ENCODE peak calls at places on chromosome 7, in five cellular contexts. O is glutamatergic neuron, E is AG09319, P is heart left ventricle, I is neural crest cell. Q is an unnamed sample.

GRCh38 chr7:121167971-121168370 is 160.8 kb upstream of the WNT16 start:
- DNase-seq in P (no peak), O (no peak), E (no peak), I (no peak), Q (no peak)

GRCh38 chr7:10706875-10707493 is 266.7 kb upstream of the PHF14 start:
- DNase-seq in I (no peak), E (no peak), P (no peak), O (no peak), Q (no peak)

GRCh38 chr7:82572195-82572880 is 128.8 kb upstream of the CACNA2D1 start:
- DNase-seq in E (peak), P (peak), O (peak), I (peak), Q (peak)

GRCh38 chr7:78578701-78579100 is 780.1 kb downstream of the PHTF2 start:
- DNase-seq in P (no peak), O (peak), I (no peak), E (no peak), Q (no peak)

GRCh38 chr7:156903232-156903909 is 10.4 kb upstream of the LMBR1 start:
- DNase-seq in P (peak), O (no peak), E (no peak), I (no peak), Q (no peak)

GRCh38 chr7:107154826-107155225 is 14.0 kb upstream of the HBP1 start:
- DNase-seq in I (no peak), O (no peak), E (no peak), P (no peak), Q (no peak)

GRCh38 chr7:76142861-76143260 is 58.8 kb upstream of the SRRM3 start:
- DNase-seq in I (no peak), P (no peak), E (no peak), O (no peak), Q (peak)

GRCh38 chr7:113370910-113371309 is 252.6 kb upstream of the SMIM30 start:
- DNase-seq in O (no peak), P (no peak), E (peak), I (no peak), Q (no peak)

GRCh38 chr7:111329367-111330234 is 232.7 kb downstream of the IMMP2L start:
- DNase-seq in O (no peak), I (no peak), P (no peak), E (no peak), Q (no peak)

GRCh38 chr7:2306688-2307087 is 7.6 kb downstream of the SNX8 start:
- DNase-seq in P (no peak), O (no peak), I (no peak), E (no peak), Q (no peak)

GRCh38 chr7:155531686-155532085 is 14.7 kb downstream of the CNPY1 start:
- DNase-seq in E (no peak), I (no peak), P (no peak), O (no peak), Q (no peak)

GRCh38 chr7:17136156-17136555 is 162.3 kb upstream of the AHR start:
- DNase-seq in O (no peak), P (no peak), I (no peak), E (no peak), Q (no peak)

GRCh38 chr7:44858161-44858560 is 10.3 kb upstream of the H2AZ2 start:
- DNase-seq in O (no peak), P (no peak), I (no peak), E (no peak), Q (no peak)

GRCh38 chr7:30683306-30683705 is 1.1 kb upstream of the CRHR2 start:
- DNase-seq in O (no peak), E (no peak), I (no peak), P (no peak), Q (no peak)

GRCh38 chr7:44307905-44308740 is 17.3 kb downstream of the CAMK2B start:
- DNase-seq in O (no peak), I (peak), E (no peak), P (no peak), Q (no peak)

GRCh38 chr7:122762071-122762470 is 59.3 kb upstream of the RNF148 start:
- DNase-seq in E (no peak), O (no peak), P (no peak), I (no peak), Q (no peak)

GRCh38 chr7:87119581-87119980 is 32.7 kb upstream of the DMTF1 start:
- DNase-seq in O (no peak), P (no peak), I (no peak), E (no peak), Q (no peak)

GRCh38 chr7:102248456-102249395 is 37.9 kb upstream of the SH2B2 start:
- DNase-seq in P (no peak), O (no peak), I (no peak), E (no peak), Q (no peak)

GRCh38 chr7:107179326-107180163 is 10.7 kb downstream of the HBP1 start:
- DNase-seq in E (no peak), P (no peak), I (no peak), O (no peak), Q (no peak)

GRCh38 chr7:70047891-70048448 is 449.7 kb downstream of the AUTS2 start:
- DNase-seq in I (no peak), P (no peak), O (no peak), E (no peak), Q (no peak)

GRCh38 chr7:112887-113286 is 79.5 kb upstream of the FAM20C start:
- DNase-seq in I (no peak), E (no peak), P (no peak), O (no peak), Q (no peak)

GRCh38 chr7:118324790-118325449 is 100.4 kb downstream of the ANKRD7 start:
- DNase-seq in O (no peak), E (no peak), I (no peak), P (no peak), Q (no peak)

DNA sequence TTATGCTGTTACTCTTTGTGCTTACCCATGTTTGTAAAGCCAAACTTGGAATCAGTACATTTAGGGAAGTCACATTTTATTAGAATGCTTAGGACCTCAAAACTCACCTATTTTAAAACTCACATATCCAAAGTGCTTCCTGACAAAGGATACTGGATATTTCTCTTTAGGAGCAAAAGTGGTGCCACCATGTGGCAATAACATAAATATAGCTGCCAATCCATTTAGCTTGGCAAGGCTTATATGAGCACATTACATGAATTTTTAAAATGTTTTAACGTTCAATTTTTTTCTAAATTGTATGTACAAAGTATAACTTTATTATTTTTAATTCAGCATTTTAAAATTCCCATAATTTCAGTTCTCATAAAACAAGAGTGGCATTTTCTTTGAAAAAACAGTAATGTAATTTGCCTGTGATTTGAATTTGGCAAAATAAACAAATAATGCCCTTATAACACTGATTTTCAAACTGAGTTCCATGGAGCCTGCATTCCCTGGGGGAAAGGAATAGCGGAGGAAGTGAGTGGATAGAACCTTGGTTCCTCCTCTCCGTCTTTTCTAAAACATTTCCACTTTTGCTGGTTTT is 75.4 kb downstream of the HDAC9 start:
- DNase-seq in P (no peak), I (no peak), E (peak), O (no peak), Q (no peak)
- TF ChIP-seq CTCF in P (peak), I (peak), E (peak), O (peak), Q (no peak)

GRCh38 chr7:132708501-132708900 is 132.2 kb upstream of the PLXNA4 start:
- DNase-seq in E (no peak), O (no peak), P (no peak), I (no peak), Q (no peak)

GRCh38 chr7:132705146-132705545 is 128.9 kb upstream of the PLXNA4 start:
- DNase-seq in E (no peak), I (no peak), P (no peak), O (no peak), Q (no peak)

DNA sequence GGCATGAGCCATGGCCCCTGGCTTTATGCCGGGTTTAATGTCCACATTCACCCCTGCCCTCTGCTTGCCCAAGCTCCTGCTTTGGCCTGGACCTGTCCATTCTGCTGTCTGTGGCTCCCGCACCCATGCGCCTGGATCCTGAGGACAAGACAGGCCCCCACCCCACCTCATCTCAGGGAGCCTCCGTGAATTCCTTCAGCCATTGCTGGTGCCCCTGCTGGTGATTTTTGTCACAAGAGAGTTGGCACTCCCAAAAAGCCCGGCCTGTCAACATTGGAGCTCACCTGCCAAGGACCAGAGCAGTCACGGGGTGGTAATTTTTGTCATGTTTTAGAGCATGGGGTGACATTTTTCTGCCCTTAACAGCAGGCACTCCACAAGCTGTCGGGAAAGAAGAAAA is 127.5 kb upstream of the PLXNA4 start:
- DNase-seq in I (no peak), O (no peak), E (no peak), P (no peak), Q (no peak)
- TF ChIP-seq CTCF in I (no peak), O (no peak), E (no peak), P (no peak), Q (no peak)

DNA sequence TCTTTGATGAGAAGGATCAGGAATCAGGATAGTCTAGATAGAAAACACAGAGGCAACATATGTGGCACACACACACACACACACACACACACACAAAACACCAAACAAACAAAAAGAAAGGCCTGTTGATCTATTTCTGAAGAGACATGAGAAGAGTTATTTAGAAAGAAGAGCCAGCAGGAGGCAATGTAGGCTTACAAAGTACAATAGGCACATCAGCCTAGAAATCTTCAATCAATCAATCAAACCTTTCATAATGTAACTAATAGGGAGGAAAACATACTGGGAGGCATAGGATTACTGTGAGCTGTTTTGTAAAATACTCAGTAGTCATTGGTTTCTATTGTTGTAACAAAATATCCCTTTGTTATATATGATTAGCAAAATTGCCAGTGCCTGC is 47.3 kb upstream of the TES start:
- DNase-seq in I (no peak), E (no peak), O (no peak), P (no peak), Q (no peak)
- TF ChIP-seq CTCF in I (no peak), E (no peak), O (no peak), P (no peak), Q (no peak)

DNA sequence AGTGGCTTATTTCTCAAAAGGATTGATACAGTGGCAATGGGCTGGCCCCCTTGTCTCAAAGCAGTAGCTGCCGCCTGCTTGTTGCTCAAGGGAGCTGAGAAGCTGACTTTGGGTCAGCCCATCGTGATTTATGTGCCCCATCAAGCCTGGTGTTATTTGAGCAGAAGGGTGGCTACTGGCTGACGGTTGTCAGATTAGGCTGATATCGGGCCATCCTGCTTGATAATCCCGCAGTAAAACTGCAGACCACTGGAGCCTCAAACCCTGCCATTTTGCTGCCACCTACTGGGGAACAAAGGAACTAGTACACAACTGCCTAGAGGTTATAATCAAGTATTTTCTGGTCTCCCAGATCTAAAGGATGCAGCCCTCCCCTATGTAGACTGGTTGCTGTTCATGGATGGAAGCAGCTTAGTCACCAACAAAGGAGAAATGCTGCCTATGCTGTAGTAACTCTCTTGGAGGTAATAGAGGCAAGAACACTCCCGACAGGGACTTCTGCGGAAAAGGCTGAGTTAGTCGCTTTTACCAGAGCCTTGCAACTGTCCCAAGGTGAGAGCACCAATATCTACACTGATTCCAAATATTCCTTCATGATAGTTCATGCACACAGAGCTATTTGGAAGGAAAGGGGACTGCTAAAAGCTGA is 65.9 kb upstream of the ZNF92 start:
- DNase-seq in E (peak), P (peak), O (peak), I (peak), Q (peak)
- TF ChIP-seq CTCF in E (peak), P (peak), O (peak), I (peak), Q (peak)

GRCh38 chr7:6718124-6718523 is 11.4 kb upstream of the ZNF12 start:
- DNase-seq in E (no peak), O (no peak), I (no peak), P (no peak), Q (no peak)
- TF ChIP-seq CTCF in E (no peak), O (no peak), I (peak), P (no peak), Q (no peak)

GRCh38 chr7:98617051-98617959 is at the start of gene NPTX2:
- DNase-seq in P (peak), O (peak), I (peak), E (no peak), Q (no peak)
- TF ChIP-seq CTCF in P (no peak), O (peak), I (peak), E (no peak), Q (no peak)

Q was measured in natural killer cell.